ENCODE peak calls at places on chromosomes 13 and 19, in six cellular contexts. L is A549; A is stomach; Q is small intestine; W is naive thymus-derived CD4-positive, alpha-beta T cell; P is A673. U is an unnamed sample.
A peak's percentile ranks its signal among the peaks of the same experiment; 100 is the strongest.

GRCh38 chr19:48237057-48237456 is 18.7 kb downstream of the CARD8 start:
- DNase-seq in L (no peak), A (no peak), Q (no peak), W (no peak), P (no peak), U (no peak)

GRCh38 chr19:18662972-18663732 is 20.3 kb upstream of the CRTC1 start:
- DNase-seq in L (no peak), A (no peak), Q (no peak), W (no peak), P (no peak), U (no peak)

GRCh38 chr13:109159650-109160309 is 530.4 kb downstream of the MYO16 start:
- DNase-seq in L (no peak), A (no peak), Q (no peak), W (no peak), P (no peak), U (no peak)

GRCh38 chr13:94192576-94192975 is 286.9 kb downstream of the DCT start:
- DNase-seq in L (no peak), A (no peak), Q (peak; percentile 46), W (no peak), P (peak; percentile 80), U (no peak)

GRCh38 chr13:76745246-76746200 is 140.7 kb downstream of the KCTD12 start:
- DNase-seq in L (no peak), A (no peak), Q (no peak), W (no peak), P (no peak), U (no peak)

GRCh38 chr19:4581381-4582111 is 22.1 kb upstream of the SEMA6B start:
- DNase-seq in L (no peak), A (no peak), Q (no peak), W (peak; percentile 37), P (peak; percentile 71), U (no peak)

GRCh38 chr19:6217752-6218403 is 61.9 kb downstream of the MLLT1 start:
- DNase-seq in L (no peak), A (no peak), Q (no peak), W (no peak), P (no peak), U (no peak)

GRCh38 chr19:3324405-3324856 is 42.0 kb upstream of the NFIC start:
- DNase-seq in L (no peak), A (peak; percentile 77), Q (peak; percentile 55), W (peak; percentile 83), P (peak; percentile 62), U (no peak)

GRCh38 chr19:19710506-19710905 is 22.4 kb downstream of the ZNF14 start:
- DNase-seq in L (no peak), A (no peak), Q (no peak), W (no peak), P (no peak), U (no peak)

GRCh38 chr13:99374994-99375805 is 68.0 kb upstream of the GPR183 start:
- DNase-seq in L (no peak), A (no peak), Q (no peak), W (peak; percentile 20), P (no peak), U (no peak)

GRCh38 chr19:45404557-45405434 is at the start of gene PPP1R13L:
- DNase-seq in L (peak; percentile 95), A (peak; percentile 92), Q (peak; percentile 95), W (peak; percentile 76), P (peak; percentile 67), U (peak; percentile 96)

GRCh38 chr13:105925496-105925895 is 610.0 kb downstream of the EFNB2 start:
- DNase-seq in L (no peak), A (no peak), Q (peak; percentile 86), W (no peak), P (no peak), U (no peak)

GRCh38 chr13:42484396-42484795 is 89.6 kb upstream of the TNFSF11 start:
- DNase-seq in L (no peak), A (no peak), Q (no peak), W (no peak), P (no peak), U (no peak)

GRCh38 chr19:1406818-1407661 is at the start of gene DAZAP1:
- DNase-seq in L (peak; percentile 71), A (peak; percentile 100), Q (peak; percentile 99), W (peak; percentile 100), P (peak; percentile 99), U (peak; percentile 99)

GRCh38 chr19:47226426-47227346 is 4.3 kb downstream of the BBC3 start:
- DNase-seq in L (peak; percentile 84), A (peak; percentile 80), Q (peak; percentile 81), W (peak; percentile 76), P (no peak), U (peak; percentile 77)

GRCh38 chr13:95391785-95392184 is 90.5 kb upstream of the ABCC4 start:
- DNase-seq in L (no peak), A (no peak), Q (no peak), W (no peak), P (no peak), U (no peak)

GRCh38 chr19:46724468-46724867 is 7.6 kb upstream of the PRKD2 start:
- DNase-seq in L (no peak), A (no peak), Q (no peak), W (no peak), P (no peak), U (no peak)

GRCh38 chr19:51511353-51511752 is 9.8 kb upstream of the SIGLEC12 start:
- DNase-seq in L (no peak), A (no peak), Q (no peak), W (no peak), P (peak; percentile 57), U (no peak)

GRCh38 chr19:52171321-52172169 is at the start of gene ZNF836:
- DNase-seq in L (peak; percentile 54), A (peak; percentile 92), Q (peak; percentile 88), W (peak; percentile 84), P (peak; percentile 77), U (peak; percentile 86)

GRCh38 chr13:43261018-43261417 is 237.6 kb downstream of the DNAJC15 start:
- DNase-seq in L (no peak), A (no peak), Q (no peak), W (no peak), P (peak; percentile 7), U (no peak)

GRCh38 chr13:24502567-24503375 is 9.8 kb downstream of the PARP4 start:
- DNase-seq in L (peak; percentile 7), A (peak; percentile 44), Q (peak; percentile 87), W (no peak), P (no peak), U (no peak)

GRCh38 chr19:18610556-18611326 is 1.9 kb upstream of the TMEM59L start:
- DNase-seq in L (no peak), A (no peak), Q (no peak), W (no peak), P (no peak), U (no peak)

GRCh38 chr19:8184274-8184673 is 24.9 kb upstream of the CERS4 start:
- DNase-seq in L (no peak), A (no peak), Q (no peak), W (no peak), P (no peak), U (no peak)

DNA sequence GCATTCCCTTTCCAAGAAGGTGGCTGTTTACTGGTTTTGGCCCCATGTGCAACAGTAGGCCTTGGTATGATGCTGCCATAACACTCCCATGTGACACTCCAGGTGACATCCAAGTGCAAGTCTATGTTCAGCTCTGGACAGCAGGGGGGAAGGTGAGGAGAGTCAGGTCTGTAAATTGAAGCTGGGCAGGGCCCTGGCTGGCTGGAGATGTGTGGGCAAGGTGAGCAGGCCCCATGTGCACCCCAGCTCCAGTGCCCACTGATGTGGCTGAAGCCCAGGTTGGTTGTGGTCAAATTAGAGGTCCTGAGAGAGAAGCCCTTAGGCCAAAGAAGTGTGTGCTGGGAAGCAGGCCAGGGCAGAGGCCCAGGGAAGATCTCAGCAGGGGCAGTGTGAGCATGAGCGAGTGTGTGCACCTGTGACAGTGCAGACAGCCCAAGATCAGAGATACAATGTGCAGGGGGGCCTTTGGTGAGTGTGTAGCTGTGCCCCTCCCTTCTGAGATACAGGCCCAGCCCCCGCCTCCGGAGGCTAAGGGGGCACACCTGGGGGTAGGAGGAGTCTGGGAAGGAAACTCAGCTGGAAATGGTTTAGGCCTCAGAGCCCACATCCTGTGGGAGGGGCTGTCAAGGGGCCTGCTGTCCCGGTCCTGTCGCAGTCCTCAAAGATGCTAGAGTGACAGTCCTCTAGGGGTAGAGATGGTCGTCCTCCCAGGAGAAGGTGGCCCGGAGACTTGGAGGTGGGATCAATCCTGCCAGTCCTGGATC is 18.6 kb downstream of the DEDD2 start:
- DNase-seq in L (no peak), A (peak; percentile 44), Q (peak; percentile 68), W (peak; percentile 67), P (no peak), U (no peak)
- H3K27ac ChIP-seq in L (no peak overlapping the region), A (peak overlapping the region; percentile 42), Q (peak overlapping the region; percentile 73), W (peak overlapping the region; percentile 82), P (no peak overlapping the region), U (peak overlapping the region; percentile 45)

DNA sequence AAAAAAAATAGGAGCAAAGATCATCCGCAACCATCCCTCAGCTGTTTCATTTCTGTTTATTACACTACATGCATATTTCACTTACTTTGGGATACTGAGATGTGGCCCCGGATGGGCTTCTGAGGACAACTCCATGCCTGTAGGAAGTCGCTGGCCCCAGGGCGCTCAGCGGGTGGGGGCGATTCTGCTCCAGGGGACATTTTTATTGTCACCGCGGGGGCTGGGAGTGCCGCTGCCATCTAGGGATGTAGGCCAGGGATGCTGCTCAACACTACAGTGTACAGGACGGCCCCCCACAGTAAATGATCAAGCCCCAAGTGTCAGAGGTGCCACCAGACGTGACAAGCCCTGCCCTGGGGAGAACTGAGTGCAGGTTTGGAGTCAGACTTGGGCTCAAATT is 6.4 kb upstream of the BST2 start:
- DNase-seq in L (no peak), A (no peak), Q (no peak), W (no peak), P (no peak), U (no peak)
- H3K27ac ChIP-seq in L (no peak overlapping the region), A (peak overlapping the region; percentile 77), Q (no peak overlapping the region), W (no peak overlapping the region), P (no peak overlapping the region), U (no peak overlapping the region)

GRCh38 chr19:13012690-13013608 is 17.7 kb downstream of the NFIX start:
- DNase-seq in L (no peak), A (no peak), Q (peak; percentile 88), W (peak; percentile 39), P (peak; percentile 39), U (no peak)
- H3K27ac ChIP-seq in L (no peak overlapping the region), A (peak overlapping the region; percentile 94), Q (no peak overlapping the region), W (no peak overlapping the region), P (peak overlapping the region; percentile 72), U (peak overlapping the region; percentile 95)

GRCh38 chr13:34346626-34347025 is 528.7 kb downstream of the RFC3 start:
- DNase-seq in L (no peak), A (no peak), Q (no peak), W (no peak), P (no peak), U (no peak)

GRCh38 chr13:34347784-34348573 is 530.0 kb downstream of the RFC3 start:
- DNase-seq in L (no peak), A (peak; percentile 63), Q (peak; percentile 15), W (no peak), P (no peak), U (no peak)

GRCh38 chr13:34344761-34345600 is 527.0 kb downstream of the RFC3 start:
- DNase-seq in L (no peak), A (no peak), Q (no peak), W (no peak), P (no peak), U (no peak)

GRCh38 chr13:34343413-34343812 is 525.5 kb downstream of the RFC3 start:
- DNase-seq in L (no peak), A (no peak), Q (no peak), W (no peak), P (no peak), U (no peak)

DNA sequence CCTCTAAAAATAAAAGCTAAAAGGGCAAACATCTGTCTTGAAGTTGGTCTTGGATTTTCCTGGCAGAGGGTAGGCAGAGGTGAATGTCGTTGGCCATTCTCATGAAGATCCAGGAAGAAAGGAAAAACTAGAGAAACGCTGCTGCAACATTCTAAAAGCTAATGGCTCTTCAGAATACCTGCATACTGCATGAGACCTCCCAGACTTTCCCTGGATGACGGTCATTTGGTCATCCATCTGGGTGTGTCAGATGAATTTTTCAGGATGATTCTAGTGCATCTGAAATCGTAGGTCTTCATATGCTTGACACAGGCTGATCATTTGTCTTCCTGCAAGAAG is 527.6 kb downstream of the RFC3 start:
- DNase-seq in L (no peak), A (no peak), Q (no peak), W (no peak), P (no peak), U (no peak)
- H3K27ac ChIP-seq in L (no peak overlapping the region), A (no peak overlapping the region), Q (no peak overlapping the region), W (no peak overlapping the region), P (no peak overlapping the region), U (no peak overlapping the region)